ENCODE peak calls at places on chromosomes 1 and 21, in ten cellular contexts. W is NCI-H2171; T is EH; L is aorta; M is 8988T; U is HEK293T; S is progenitor cell of endocrine pancreas; G is endothelial cell; K is activated CD4-positive, alpha-beta T cell treated with anti-CD3 and anti-CD28 coated beads, Interleukin-2, amount 50 U/mL, for 4 hours; E is body of pancreas. D is an unnamed sample.

GRCh38 chr1:223765036-223765718 is 52.8 kb downstream of the CAPN2 start:
- DNase-seq in W (no peak), T (peak; percentile 69), L (no peak), M (no peak), U (no peak), S (no peak), G (no peak), K (no peak), E (no peak), D (no peak)

GRCh38 chr1:40532844-40533424 is 1.5 kb downstream of the ZNF684 start:
- DNase-seq in W (peak; percentile 12), T (peak; percentile 59), L (no peak), M (peak; percentile 20), U (peak; percentile 54), S (no peak), G (peak; percentile 52), K (no peak), E (no peak), D (peak; percentile 21)

GRCh38 chr1:33402234-33402633 is 28.7 kb downstream of the PHC2 start:
- DNase-seq in W (no peak), T (no peak), L (no peak), M (no peak), U (no peak), S (no peak), G (no peak), K (no peak), E (no peak), D (no peak)

GRCh38 chr21:37642493-37642892 is 273.8 kb downstream of the KCNJ6 start:
- DNase-seq in W (no peak), T (no peak), L (no peak), M (no peak), U (peak; percentile 36), S (no peak), G (no peak), K (peak; percentile 13), E (no peak), D (no peak)

GRCh38 chr21:34589511-34590282 is 25.2 kb downstream of the RCAN1 start:
- DNase-seq in W (no peak), T (no peak), L (no peak), M (no peak), U (no peak), S (no peak), G (no peak), K (no peak), E (peak; percentile 78), D (no peak)

GRCh38 chr1:12472798-12473551 is 145.0 kb downstream of the DHRS3 start:
- DNase-seq in W (no peak), T (no peak), L (peak; percentile 63), M (no peak), U (no peak), S (no peak), G (no peak), K (peak; percentile 74), E (no peak), D (no peak)

GRCh38 chr1:226995064-226995965 is 55.2 kb downstream of the COQ8A start:
- DNase-seq in W (no peak), T (no peak), L (no peak), M (no peak), U (no peak), S (no peak), G (no peak), K (no peak), E (no peak), D (no peak)

GRCh38 chr1:209884249-209884648 is 53.8 kb upstream of the SYT14 start:
- DNase-seq in W (no peak), T (peak; percentile 51), L (no peak), M (no peak), U (no peak), S (no peak), G (no peak), K (no peak), E (no peak), D (no peak)

GRCh38 chr1:21841852-21842466 is 29.9 kb downstream of the LDLRAD2 start:
- DNase-seq in W (no peak), T (no peak), L (no peak), M (no peak), U (no peak), S (no peak), G (no peak), K (no peak), E (no peak), D (no peak)

GRCh38 chr21:16536661-16537359 is 807.0 kb downstream of the USP25 start:
- DNase-seq in W (no peak), T (no peak), L (no peak), M (no peak), U (no peak), S (no peak), G (no peak), K (no peak), E (no peak), D (no peak)

GRCh38 chr1:160658162-160658955 is 11.5 kb upstream of the SLAMF1 start:
- DNase-seq in W (no peak), T (no peak), L (no peak), M (no peak), U (no peak), S (no peak), G (no peak), K (no peak), E (no peak), D (no peak)